ENCODE peak calls at places on chromosomes 2 and 18, in ten cellular contexts. C is spleen, O is tibial artery, Y is psoas muscle, W is thoracic aorta, G is BE2C, B is A549, S is lower lobe of right lung, V is vagina, P is body of pancreas. R is an unnamed sample. For H3K4me1, the result is how much of the 10 kb centered on the place peaks cover.

GRCh38 chr18:44342167-44342566 is 338.5 kb upstream of the SETBP1 start:
- DNase-seq in C (no peak), O (no peak), Y (no peak), W (no peak), G (no peak), B (no peak), S (no peak), V (no peak), P (no peak), R (no peak)

GRCh38 chr2:239803102-239803763 is 221.9 kb downstream of the NDUFA10 start:
- DNase-seq in C (no peak), O (peak), Y (no peak), W (no peak), G (no peak), B (no peak), S (no peak), V (no peak), P (no peak), R (no peak)

GRCh38 chr2:7165736-7166135 is 248.5 kb downstream of the RNF144A start:
- DNase-seq in C (no peak), O (no peak), Y (no peak), W (no peak), G (no peak), B (no peak), S (no peak), V (no peak), P (no peak), R (no peak)

GRCh38 chr2:224952942-224953657 is 89.2 kb downstream of the DOCK10 start:
- DNase-seq in C (peak), O (no peak), Y (no peak), W (no peak), G (no peak), B (no peak), S (no peak), V (no peak), P (no peak), R (no peak)

GRCh38 chr2:85017436-85018048 is 46.6 kb downstream of the KCMF1 start:
- DNase-seq in C (no peak), O (no peak), Y (no peak), W (no peak), G (no peak), B (no peak), S (no peak), V (no peak), P (no peak), R (no peak)

GRCh38 chr2:182836451-182836850 is 30.0 kb downstream of the FRZB start:
- DNase-seq in C (no peak), O (no peak), Y (no peak), W (no peak), G (no peak), B (no peak), S (no peak), V (no peak), P (no peak), R (no peak)

GRCh38 chr2:201949036-201950012 is 84.3 kb upstream of the FZD7 start:
- DNase-seq in C (no peak), O (no peak), Y (no peak), W (no peak), G (peak), B (no peak), S (no peak), V (no peak), P (no peak), R (no peak)

GRCh38 chr2:26988165-26988879 is 17.9 kb downstream of the MAPRE3 start:
- DNase-seq in C (no peak), O (no peak), Y (no peak), W (no peak), G (no peak), B (no peak), S (no peak), V (no peak), P (no peak), R (no peak)

GRCh38 chr2:162200636-162201035 is 42.6 kb downstream of the FAP start:
- DNase-seq in C (no peak), O (no peak), Y (no peak), W (no peak), G (no peak), B (no peak), S (no peak), V (no peak), P (no peak), R (no peak)

GRCh38 chr2:218313356-218313755 is 21.1 kb upstream of the TMBIM1 start:
- DNase-seq in C (no peak), O (no peak), Y (no peak), W (no peak), G (no peak), B (no peak), S (no peak), V (no peak), P (no peak), R (no peak)
- H3K4me1 ChIP-seq in C (under half), O (under half), Y (under half), W (under half), G (under half), B (under half), S (under half), V (under half), P (under half), R (under half)

DNA sequence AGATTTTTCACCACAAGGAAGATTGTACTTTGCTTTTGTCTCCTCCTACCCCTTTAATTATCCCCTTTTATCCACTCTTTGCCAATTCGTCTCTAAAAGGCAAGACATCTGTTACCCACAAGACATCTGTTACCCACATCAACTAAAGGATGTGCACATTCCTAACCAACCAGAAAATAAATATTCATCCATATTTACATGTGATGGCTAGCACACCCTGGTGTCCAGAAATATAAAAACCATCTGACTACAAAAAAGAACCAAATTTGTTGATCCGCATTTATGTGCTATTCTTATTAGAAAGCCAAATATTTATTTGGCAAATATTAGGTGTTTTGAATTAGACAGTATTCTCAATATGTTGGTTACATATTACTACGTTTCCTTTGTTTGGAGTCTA is 35.7 kb downstream of the ACVR1C start:
- DNase-seq in C (no peak), O (no peak), Y (no peak), W (no peak), G (no peak), B (no peak), S (no peak), V (no peak), P (no peak), R (no peak)
- TF ChIP-seq CTCF in C (no peak), O (no peak), Y (no peak), W (no peak), G (no peak), B (peak), S (no peak), V (no peak), P (no peak), R (no peak)

GRCh38 chr2:222436040-222436413 is 11.7 kb downstream of the SGPP2 start:
- DNase-seq in C (no peak), O (no peak), Y (no peak), W (no peak), G (peak), B (no peak), S (no peak), V (no peak), P (no peak), R (no peak)
- H3K4me1 ChIP-seq in C (under half), O (under half), Y (under half), W (under half), G (under half), B (under half), S (under half), V (under half), P (under half), R (under half)

GRCh38 chr2:233300401-233300800 is 7.2 kb upstream of the SAG start:
- DNase-seq in C (no peak), O (no peak), Y (no peak), W (no peak), G (no peak), B (no peak), S (no peak), V (no peak), P (no peak), R (no peak)

GRCh38 chr2:233301811-233302210 is 5.8 kb upstream of the SAG start:
- DNase-seq in C (no peak), O (no peak), Y (no peak), W (no peak), G (no peak), B (no peak), S (no peak), V (no peak), P (no peak), R (no peak)

GRCh38 chr2:233301248-233301647 is 6.4 kb upstream of the SAG start:
- DNase-seq in C (no peak), O (no peak), Y (no peak), W (no peak), G (no peak), B (no peak), S (no peak), V (no peak), P (no peak), R (no peak)

GRCh38 chr2:233307565-233307964 is at the start of gene SAG:
- DNase-seq in C (no peak), O (no peak), Y (no peak), W (no peak), G (no peak), B (no peak), S (no peak), V (no peak), P (no peak), R (no peak)

GRCh38 chr2:233303252-233303651 is 4.4 kb upstream of the SAG start:
- DNase-seq in C (no peak), O (no peak), Y (no peak), W (no peak), G (no peak), B (no peak), S (no peak), V (no peak), P (no peak), R (no peak)
- TF ChIP-seq CTCF in C (no peak), O (no peak), Y (no peak), W (no peak), G (no peak), B (no peak), S (no peak), V (no peak), P (no peak), R (no peak)

DNA sequence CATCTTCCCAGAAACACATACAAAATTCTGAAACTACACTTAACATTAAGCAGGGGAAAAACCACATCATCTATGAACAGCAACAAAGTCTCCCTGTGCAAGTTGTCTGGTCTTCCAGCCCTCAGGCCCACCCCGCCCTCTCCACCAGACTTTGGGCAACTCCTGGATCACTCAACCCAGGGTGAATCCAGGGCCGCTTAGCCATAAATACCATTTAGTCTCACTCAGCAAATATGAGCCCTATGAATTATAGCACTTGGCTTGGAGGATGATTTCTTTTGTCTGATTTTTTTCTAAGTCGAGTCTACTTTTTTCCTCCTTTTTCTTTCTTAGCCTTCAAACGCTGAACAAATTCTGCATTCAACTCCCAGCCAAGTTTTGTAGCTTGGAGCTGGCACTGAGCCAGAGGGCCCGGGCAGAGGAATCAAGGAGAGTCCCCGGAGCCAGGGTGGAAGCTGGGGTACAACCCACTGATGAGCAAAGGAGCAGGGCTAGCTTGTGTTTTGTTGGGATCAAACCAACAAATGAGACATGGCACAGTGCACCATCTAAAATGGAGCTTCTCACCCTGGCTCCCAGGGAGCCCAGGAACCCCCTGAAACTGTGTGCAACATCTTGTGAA is 48.7 kb downstream of the SERTAD2 start:
- DNase-seq in C (no peak), O (no peak), Y (no peak), W (no peak), G (no peak), B (no peak), S (no peak), V (no peak), P (peak), R (no peak)
- H3K4me1 ChIP-seq in C (under half), O (under half), Y (under half), W (under half), G (under half), B (under half), S (under half), V (half or more), P (under half), R (under half)